ENCODE peak calls at places on chromosomes 6 and 20, in nine cellular contexts. L, D, Z, M, Q, F, U, T and A are unnamed samples.
A peak's percentile ranks its signal among the peaks of the same experiment; 100 is the strongest.

GRCh38 chr6:35473075-35473848 is 5.1 kb downstream of the RPL10A start:
- DNase-seq in L (no peak), D (no peak), Z (no peak), M (no peak), Q (no peak), F (no peak), U (no peak), T (no peak), A (no peak)

GRCh38 chr6:66568271-66568670 is 861.2 kb upstream of the EYS start:
- DNase-seq in L (no peak), D (no peak), Z (no peak), M (no peak), Q (no peak), F (no peak), U (no peak), T (no peak), A (no peak)

GRCh38 chr6:4603856-4604369 is 172.3 kb upstream of the CDYL start:
- DNase-seq in L (no peak), D (no peak), Z (no peak), M (no peak), Q (no peak), F (no peak), U (no peak), T (no peak), A (no peak)

GRCh38 chr20:5127204-5127858 is 523 bp downstream of the CDS2 start:
- DNase-seq in L (peak; percentile 41), D (peak; percentile 68), Z (peak; percentile 67), M (no peak), Q (peak; percentile 52), F (peak; percentile 38), U (peak; percentile 74), T (peak; percentile 66), A (peak; percentile 29)

GRCh38 chr6:148846778-148847761 is 100.2 kb downstream of the UST start:
- DNase-seq in L (peak; percentile 35), D (no peak), Z (no peak), M (no peak), Q (no peak), F (no peak), U (no peak), T (no peak), A (no peak)

GRCh38 chr6:43803783-43804549 is 34.0 kb downstream of the VEGFA start:
- DNase-seq in L (peak; percentile 31), D (peak; percentile 88), Z (no peak), M (no peak), Q (no peak), F (no peak), U (no peak), T (peak; percentile 47), A (no peak)

GRCh38 chr20:59788811-59789210 is 144.6 kb downstream of the SYCP2 start:
- DNase-seq in L (no peak), D (no peak), Z (no peak), M (no peak), Q (no peak), F (no peak), U (no peak), T (no peak), A (no peak)

GRCh38 chr6:153668758-153669157 is 370.3 kb upstream of the OPRM1 start:
- DNase-seq in L (no peak), D (no peak), Z (no peak), M (no peak), Q (no peak), F (no peak), U (no peak), T (no peak), A (no peak)

DNA sequence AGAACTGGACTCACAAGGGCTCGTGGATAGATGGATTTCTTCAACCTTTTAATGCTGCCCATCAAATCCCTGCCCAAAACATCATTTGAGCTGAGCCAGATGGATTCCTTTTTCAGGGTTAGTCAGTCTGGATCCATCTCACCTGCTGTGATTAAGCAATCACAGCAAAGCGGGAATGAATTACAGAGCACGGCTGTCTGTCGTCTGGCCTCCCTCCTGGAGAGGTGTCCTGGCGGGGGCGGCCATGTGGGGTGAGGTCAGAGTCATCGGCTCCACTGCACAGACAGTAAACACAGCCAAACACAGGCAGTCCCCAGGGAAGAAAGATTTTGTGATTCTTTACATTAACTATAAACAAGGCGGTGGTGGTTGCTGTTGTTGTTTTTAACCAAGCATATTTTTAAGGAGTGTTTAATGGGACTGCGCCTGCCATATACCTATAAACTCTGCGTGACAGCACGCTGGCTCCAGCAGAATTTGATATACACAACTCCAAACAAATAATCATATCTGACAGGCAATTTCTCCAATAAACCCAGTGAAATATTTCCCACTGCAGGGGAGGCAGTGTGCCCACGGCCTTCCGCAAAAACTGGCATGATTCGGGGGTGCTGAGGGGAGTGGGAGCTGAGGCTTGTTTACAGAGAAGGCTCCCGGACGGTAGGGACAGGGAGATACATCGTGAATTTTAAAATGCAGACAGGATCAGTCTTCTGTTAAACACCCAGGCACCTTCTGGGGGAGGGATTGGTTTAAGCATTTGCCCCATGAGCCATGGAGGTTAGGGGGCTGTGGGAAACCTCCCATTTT is 232.0 kb upstream of the PMEPA1 start:
- DNase-seq in L (no peak), D (peak; percentile 73), Z (no peak), M (no peak), Q (no peak), F (no peak), U (no peak), T (no peak), A (no peak)
- H3K27ac ChIP-seq in L (no peak overlapping the region), D (no peak overlapping the region), Z (no peak overlapping the region), M (no peak overlapping the region), Q (no peak overlapping the region), F (no peak overlapping the region), U (no peak overlapping the region), T (no peak overlapping the region), A (no peak overlapping the region)

GRCh38 chr6:18478610-18479009 is 91.5 kb downstream of the RNF144B start:
- DNase-seq in L (no peak), D (no peak), Z (no peak), M (no peak), Q (no peak), F (no peak), U (no peak), T (no peak), A (no peak)

GRCh38 chr6:18473765-18474164 is 86.6 kb downstream of the RNF144B start:
- DNase-seq in L (no peak), D (no peak), Z (no peak), M (no peak), Q (no peak), F (no peak), U (no peak), T (no peak), A (no peak)

DNA sequence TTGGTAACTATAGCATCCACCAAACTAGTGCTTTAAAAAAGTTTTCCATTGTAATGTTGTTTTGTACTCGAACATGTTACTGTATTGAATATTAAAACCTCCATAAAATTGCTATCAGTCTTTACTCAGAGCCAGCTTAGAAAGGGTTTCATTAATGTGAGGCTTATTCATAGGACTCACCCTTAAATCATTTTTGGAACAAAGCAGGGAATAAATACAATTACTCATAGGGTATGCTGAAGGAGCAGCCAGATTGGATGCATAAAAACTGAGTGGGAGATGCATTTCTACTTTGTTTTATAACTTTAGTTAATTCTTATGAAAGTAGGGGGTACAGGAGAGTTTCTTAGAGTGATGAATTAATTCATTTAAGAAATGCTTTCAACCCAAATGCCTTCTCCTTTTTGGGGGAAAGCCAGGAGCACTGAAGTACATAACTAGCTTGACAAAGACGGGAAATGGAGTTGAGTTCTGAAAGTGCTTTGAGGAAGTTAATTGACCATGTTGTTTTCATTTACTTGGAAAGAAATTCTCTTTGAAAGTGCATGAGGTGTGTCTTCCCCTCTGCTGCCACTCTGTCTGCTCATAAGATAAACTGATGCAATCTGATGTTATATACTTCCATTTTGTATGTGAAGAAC is 90.3 kb downstream of the RNF144B start:
- DNase-seq in L (no peak), D (no peak), Z (no peak), M (no peak), Q (no peak), F (no peak), U (no peak), T (no peak), A (no peak)
- H3K27ac ChIP-seq in L (no peak overlapping the region), D (no peak overlapping the region), Z (no peak overlapping the region), M (no peak overlapping the region), Q (no peak overlapping the region), F (peak overlapping the region; percentile 53), U (no peak overlapping the region), T (no peak overlapping the region), A (no peak overlapping the region)

GRCh38 chr6:18276610-18277009 is 12.3 kb upstream of the DEK start:
- DNase-seq in L (no peak), D (no peak), Z (no peak), M (no peak), Q (no peak), F (no peak), U (no peak), T (no peak), A (no peak)

GRCh38 chr6:18281564-18281963 is 17.2 kb upstream of the DEK start:
- DNase-seq in L (no peak), D (no peak), Z (no peak), M (no peak), Q (no peak), F (no peak), U (no peak), T (no peak), A (no peak)

GRCh38 chr6:18280084-18280483 is 15.8 kb upstream of the DEK start:
- DNase-seq in L (no peak), D (peak; percentile 64), Z (no peak), M (no peak), Q (no peak), F (no peak), U (no peak), T (no peak), A (no peak)

DNA sequence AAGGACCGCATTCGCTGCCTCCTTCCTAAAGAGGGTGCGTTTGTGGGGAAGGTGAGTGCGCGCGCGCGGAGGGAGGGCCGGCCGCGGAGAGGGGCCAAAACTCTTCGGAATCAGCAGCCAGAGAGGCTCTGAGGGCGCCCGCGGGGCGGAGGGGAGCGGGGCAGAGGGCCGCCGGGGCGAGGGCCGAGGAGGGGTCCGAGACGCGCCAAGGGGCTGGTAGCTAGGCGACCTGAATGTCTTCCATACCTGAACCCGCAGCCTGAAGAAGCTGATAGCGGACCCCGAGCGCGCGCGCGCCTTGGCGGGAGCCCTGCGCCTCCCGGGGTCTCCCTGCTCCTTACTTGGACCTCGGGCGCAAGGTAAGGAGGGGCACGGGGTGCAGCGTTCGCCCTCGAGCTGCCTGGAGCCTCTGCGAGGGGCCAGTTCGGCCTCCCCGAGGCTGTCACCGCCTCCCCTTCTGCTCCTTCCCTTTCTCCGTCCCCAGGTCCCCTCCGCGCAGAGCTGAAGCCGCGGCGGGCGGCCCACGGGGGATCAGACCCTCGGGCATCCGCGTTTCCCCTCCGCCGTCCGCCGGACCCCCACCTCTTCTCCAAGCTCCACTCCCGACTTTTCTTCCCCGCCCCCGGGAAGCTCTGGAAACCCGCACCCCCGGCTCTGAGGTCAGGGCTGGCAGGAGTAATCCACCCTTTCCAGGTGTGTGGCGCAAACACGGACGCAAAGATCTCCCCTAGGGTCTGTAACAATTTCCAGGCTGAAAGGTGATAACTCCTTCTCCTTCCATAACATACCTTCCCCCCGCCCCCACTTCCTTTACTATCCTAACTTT is 13.1 kb upstream of the DEK start:
- DNase-seq in L (no peak), D (no peak), Z (no peak), M (no peak), Q (no peak), F (no peak), U (peak; percentile 64), T (no peak), A (no peak)
- H3K27ac ChIP-seq in L (no peak overlapping the region), D (no peak overlapping the region), Z (no peak overlapping the region), M (no peak overlapping the region), Q (no peak overlapping the region), F (no peak overlapping the region), U (no peak overlapping the region), T (no peak overlapping the region), A (no peak overlapping the region)

GRCh38 chr20:38165089-38165965 is at the start of gene TGM2:
- DNase-seq in L (peak; percentile 85), D (peak; percentile 75), Z (no peak), M (peak; percentile 46), Q (peak; percentile 87), F (peak; percentile 88), U (peak; percentile 95), T (peak; percentile 85), A (no peak)

GRCh38 chr20:38166707-38167233 is 1.7 kb upstream of the TGM2 start:
- DNase-seq in L (no peak), D (no peak), Z (no peak), M (no peak), Q (no peak), F (no peak), U (no peak), T (no peak), A (no peak)

GRCh38 chr20:38164624-38165088 is 414 bp downstream of the TGM2 start:
- DNase-seq in L (no peak), D (no peak), Z (peak; percentile 77), M (no peak), Q (no peak), F (no peak), U (peak; percentile 78), T (no peak), A (no peak)

GRCh38 chr20:38167466-38167850 is 2.4 kb upstream of the TGM2 start:
- DNase-seq in L (no peak), D (no peak), Z (no peak), M (no peak), Q (no peak), F (no peak), U (no peak), T (no peak), A (no peak)

GRCh38 chr20:38165966-38166706 is 1.1 kb upstream of the TGM2 start:
- DNase-seq in L (peak; percentile 66), D (no peak), Z (no peak), M (no peak), Q (no peak), F (no peak), U (peak; percentile 50), T (no peak), A (no peak)
- H3K27ac ChIP-seq in L (no peak overlapping the region), D (no peak overlapping the region), Z (peak overlapping the region; percentile 97), M (no peak overlapping the region), Q (peak overlapping the region; percentile 73), F (no peak overlapping the region), U (peak overlapping the region; percentile 79), T (no peak overlapping the region), A (no peak overlapping the region)